ENCODE peak calls at places on chromosomes 2 and 18, in seven cellular contexts. O is neuronal stem cell, M is IMR-90, W is H1, L is H9, F is mesendoderm, H is mesenchymal stem cell. B is an unnamed sample.

GRCh38 chr2:231545105-231545902 is 15.1 kb upstream of the NMUR1 start:
- DNase-seq in M (peak; percentile 53), L (no peak), O (no peak), H (peak; percentile 89), F (no peak), W (no peak), B (peak; percentile 36)

GRCh38 chr2:147051248-147051647 is 793.6 kb upstream of the ACVR2A start:
- DNase-seq in L (no peak), M (no peak), W (no peak), H (no peak), F (no peak), O (no peak), B (no peak)

GRCh38 chr2:206225435-206226232 is 48.8 kb upstream of the ZDBF2 start:
- DNase-seq in H (no peak), M (no peak), O (no peak), L (no peak), W (no peak), F (no peak), B (no peak)

GRCh38 chr2:17229414-17229813 is 288.8 kb downstream of the RAD51AP2 start:
- DNase-seq in L (no peak), H (no peak), O (no peak), F (no peak), W (no peak), M (no peak), B (no peak)

GRCh38 chr2:209323738-209324137 is 100.1 kb upstream of the MAP2 start:
- DNase-seq in L (no peak), W (no peak), F (no peak), O (no peak), H (no peak), M (no peak), B (no peak)

GRCh38 chr2:197294260-197294659 is 16.3 kb downstream of the ANKRD44 start:
- DNase-seq in M (no peak), H (no peak), W (no peak), F (no peak), L (no peak), O (no peak), B (no peak)

GRCh38 chr18:564708-565561 is 15.2 kb upstream of the CETN1 start:
- DNase-seq in H (no peak), F (no peak), W (no peak), M (no peak), O (no peak), L (no peak), B (no peak)

GRCh38 chr2:6814312-6814711 is 51.4 kb downstream of the CMPK2 start:
- DNase-seq in O (no peak), M (no peak), W (no peak), L (no peak), H (no peak), F (no peak), B (no peak)

GRCh38 chr18:23043803-23044376 is 91.4 kb upstream of the CABLES1 start:
- DNase-seq in H (no peak), L (no peak), O (no peak), W (no peak), F (no peak), M (no peak), B (no peak)

GRCh38 chr2:237500681-237501424 is 13.8 kb downstream of the MLPH start:
- DNase-seq in W (peak; percentile 53), M (peak; percentile 100), O (no peak), H (peak; percentile 100), F (peak; percentile 96), L (no peak), B (peak; percentile 89)

GRCh38 chr2:20179179-20179754 is 45.7 kb downstream of the SDC1 start:
- DNase-seq in W (no peak), O (no peak), F (no peak), M (no peak), H (no peak), L (no peak), B (no peak)

GRCh38 chr2:121008978-121009377 is 273.3 kb downstream of the GLI2 start:
- DNase-seq in W (no peak), F (peak; percentile 57), O (no peak), H (no peak), L (peak; percentile 68), M (no peak), B (no peak)

GRCh38 chr2:58428286-58428552 is 187.1 kb upstream of the FANCL start:
- DNase-seq in F (no peak), H (peak; percentile 24), L (peak; percentile 67), M (no peak), O (peak; percentile 57), W (peak; percentile 38), B (peak; percentile 43)

GRCh38 chr2:172549131-172549530 is 6.8 kb upstream of the PDK1 start:
- DNase-seq in F (no peak), L (no peak), M (no peak), O (no peak), W (no peak), H (no peak), B (peak; percentile 72)

GRCh38 chr2:159206736-159207380 is 79.6 kb downstream of the WDSUB1 start:
- DNase-seq in L (no peak), F (no peak), H (no peak), M (no peak), W (no peak), O (no peak), B (no peak)

GRCh38 chr2:71530246-71530986 is 77.1 kb downstream of the DYSF start:
- DNase-seq in M (peak; percentile 28), H (peak; percentile 49), O (peak; percentile 54), F (peak; percentile 77), L (peak; percentile 71), W (peak; percentile 33), B (no peak)

GRCh38 chr18:7584646-7585271 is 17.6 kb downstream of the PTPRM start:
- DNase-seq in F (peak; percentile 74), H (no peak), L (no peak), M (no peak), W (no peak), O (no peak), B (no peak)

GRCh38 chr2:505931-506330 is 171.3 kb downstream of the TMEM18 start:
- DNase-seq in H (no peak), M (no peak), L (peak; percentile 45), W (no peak), F (no peak), O (peak; percentile 49), B (no peak)

GRCh38 chr2:100959225-100959880 is 42.7 kb upstream of the RPL31 start:
- DNase-seq in O (no peak), W (no peak), F (no peak), M (peak; percentile 45), H (no peak), L (no peak), B (peak; percentile 45)

GRCh38 chr18:924987-925386 is 20.3 kb downstream of the ADCYAP1 start:
- DNase-seq in W (no peak), L (no peak), M (no peak), H (no peak), F (no peak), O (no peak), B (no peak)

GRCh38 chr2:74037379-74037860 is 52.7 kb downstream of the TET3 start:
- DNase-seq in M (peak; percentile 48), L (no peak), F (peak; percentile 51), O (no peak), W (no peak), H (peak; percentile 66), B (peak; percentile 80)

GRCh38 chr2:197306691-197307030 is 3.9 kb downstream of the ANKRD44 start:
- DNase-seq in W (no peak), O (no peak), F (no peak), M (no peak), H (no peak), L (no peak), B (no peak)

GRCh38 chr2:32958836-32959235 is 12.1 kb downstream of the LTBP1 start:
- DNase-seq in F (no peak), H (no peak), L (no peak), W (no peak), M (peak; percentile 33), O (no peak), B (no peak)
- H3K27ac ChIP-seq in F (no peak overlapping the region), H (no peak overlapping the region), L (no peak overlapping the region), W (no peak overlapping the region), M (no peak overlapping the region), O (no peak overlapping the region), B (no peak overlapping the region)

GRCh38 chr2:26077291-26077690 is 43.4 kb downstream of the RAB10 start:
- DNase-seq in W (no peak), M (no peak), O (no peak), F (no peak), H (no peak), L (no peak), B (no peak)
- H3K4ac ChIP-seq in W (no peak overlapping the region), M (no peak overlapping the region), O (no peak overlapping the region), F (no peak overlapping the region), H (no peak overlapping the region), L (no peak overlapping the region), B (peak overlapping the region; percentile 79)

DNA sequence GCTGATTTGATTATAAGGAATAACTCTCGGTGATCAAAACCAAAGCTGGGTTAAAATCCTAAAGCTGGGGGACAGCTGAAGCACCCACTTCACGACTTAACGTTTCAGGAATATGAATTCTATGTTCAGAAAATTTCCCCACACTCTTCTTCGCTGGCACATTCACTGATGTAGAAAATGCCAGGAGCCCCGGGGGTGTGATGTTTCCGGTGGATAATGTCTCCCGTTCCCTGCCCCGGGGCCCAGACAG is 191.4 kb upstream of the TCF4 start:
- DNase-seq in F (peak; percentile 84), O (no peak), M (no peak), H (no peak), L (no peak), W (no peak), B (no peak)
- H3K27ac ChIP-seq in F (peak overlapping the region; percentile 76), O (no peak overlapping the region), M (no peak overlapping the region), H (no peak overlapping the region), L (no peak overlapping the region), W (no peak overlapping the region), B (peak overlapping the region; percentile 81)

GRCh38 chr2:85287721-85288120 is 40.1 kb downstream of the TGOLN2 start:
- DNase-seq in O (no peak), M (no peak), H (no peak), F (no peak), L (no peak), W (no peak), B (no peak)

GRCh38 chr2:85288244-85288725 is 39.5 kb downstream of the TGOLN2 start:
- DNase-seq in F (peak; percentile 60), H (no peak), M (peak; percentile 78), L (no peak), O (no peak), W (no peak), B (peak; percentile 86)

GRCh38 chr2:85283641-85284040 is 44.1 kb downstream of the TGOLN2 start:
- DNase-seq in H (no peak), F (no peak), O (no peak), L (no peak), W (no peak), M (no peak), B (no peak)

GRCh38 chr2:85291425-85292023 is 36.3 kb downstream of the TGOLN2 start:
- DNase-seq in M (no peak), W (no peak), H (no peak), L (no peak), O (no peak), F (no peak), B (no peak)

DNA sequence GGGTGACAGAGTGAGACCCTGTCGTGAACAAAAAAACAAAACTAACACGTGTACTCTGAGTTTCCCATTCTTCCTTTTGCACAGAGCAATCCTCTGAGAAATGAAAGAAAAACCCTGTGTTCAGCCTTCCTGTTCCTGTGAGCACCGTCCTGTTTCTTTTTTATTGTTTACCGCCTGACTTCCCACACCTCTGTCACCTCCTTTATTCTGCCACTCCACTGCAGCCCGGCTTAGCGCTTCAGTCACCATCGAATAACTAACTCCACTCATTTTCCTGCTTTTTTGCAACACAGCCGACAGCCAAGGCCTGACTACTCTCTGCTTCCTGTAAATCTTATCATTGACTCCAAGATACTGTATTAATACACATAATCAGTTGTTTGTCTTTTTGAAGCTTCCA is 40.9 kb downstream of the TGOLN2 start:
- DNase-seq in H (no peak), O (no peak), W (no peak), M (no peak), F (no peak), L (no peak), B (no peak)
- H3K4ac ChIP-seq in H (no peak overlapping the region), O (no peak overlapping the region), W (no peak overlapping the region), M (no peak overlapping the region), F (no peak overlapping the region), L (no peak overlapping the region), B (no peak overlapping the region)

B was measured in trophoblast cell.